ENCODE peak calls at places on chromosomes 13 and 19, in ten cellular contexts. E is thoracic aorta, S is SW480, L is hepatic stellate cell, T is ACHN, D is mesothelial cell of epicardium, Z is breast epithelium, W is lung microvascular endothelial cell, K is RWPE1, G is MV-4-11. N is an unnamed sample.

GRCh38 chr13:46345866-46346265 is 41.2 kb downstream of the RUBCNL start:
- DNase-seq in E (no peak), S (no peak), L (no peak), T (no peak), D (no peak), Z (no peak), W (no peak), K (no peak), G (no peak), N (no peak)

GRCh38 chr13:87208636-87209035 is 462.5 kb upstream of the SLITRK5 start:
- DNase-seq in E (no peak), S (no peak), L (no peak), T (no peak), D (no peak), Z (no peak), W (no peak), K (no peak), G (no peak), N (no peak)

GRCh38 chr19:33199441-33200265 is 5.5 kb downstream of the LRP3 start:
- DNase-seq in E (no peak), S (no peak), L (no peak), T (no peak), D (no peak), Z (no peak), W (no peak), K (no peak), G (peak; percentile 45), N (no peak)

GRCh38 chr19:35247526-35248309 is 1.1 kb upstream of the LSR start:
- DNase-seq in E (no peak), S (peak; percentile 99), L (no peak), T (peak; percentile 56), D (peak; percentile 88), Z (peak; percentile 86), W (no peak), K (peak; percentile 89), G (no peak), N (peak; percentile 75)

GRCh38 chr19:31548941-31549340 is 199.7 kb upstream of the TSHZ3 start:
- DNase-seq in E (no peak), S (peak; percentile 29), L (peak; percentile 21), T (peak; percentile 11), D (no peak), Z (no peak), W (no peak), K (no peak), G (no peak), N (no peak)

GRCh38 chr19:32895384-32895783 is 25.8 kb upstream of the SLC7A9 start:
- DNase-seq in E (no peak), S (no peak), L (no peak), T (no peak), D (no peak), Z (no peak), W (no peak), K (no peak), G (no peak), N (no peak)

GRCh38 chr19:50567052-50567841 is 988 bp downstream of the LRRC4B start:
- DNase-seq in E (no peak), S (no peak), L (no peak), T (no peak), D (no peak), Z (no peak), W (no peak), K (no peak), G (no peak), N (no peak)

GRCh38 chr19:22607653-22608430 is 26.3 kb upstream of the ZNF492 start:
- DNase-seq in E (no peak), S (no peak), L (no peak), T (no peak), D (no peak), Z (no peak), W (no peak), K (no peak), G (no peak), N (no peak)

GRCh38 chr19:48511800-48512503 is at the start of gene LMTK3:
- DNase-seq in E (no peak), S (no peak), L (no peak), T (no peak), D (no peak), Z (no peak), W (no peak), K (peak; percentile 50), G (no peak), N (no peak)

GRCh38 chr13:109274188-109274821 is 512.1 kb downstream of the IRS2 start:
- DNase-seq in E (no peak), S (peak; percentile 75), L (peak; percentile 59), T (peak; percentile 9), D (no peak), Z (no peak), W (peak; percentile 44), K (peak; percentile 40), G (no peak), N (peak; percentile 28)

GRCh38 chr13:37226966-37227365 is 121.5 kb upstream of the CSNK1A1L start:
- DNase-seq in E (no peak), S (no peak), L (no peak), T (no peak), D (no peak), Z (no peak), W (no peak), K (peak; percentile 12), G (no peak), N (no peak)

GRCh38 chr13:98915563-98916348 is 62.1 kb downstream of the DOCK9 start:
- DNase-seq in E (no peak), S (no peak), L (no peak), T (no peak), D (no peak), Z (no peak), W (no peak), K (no peak), G (no peak), N (no peak)

GRCh38 chr19:33132425-33132824 is 511 bp downstream of the WDR88 start:
- DNase-seq in E (no peak), S (no peak), L (no peak), T (no peak), D (no peak), Z (no peak), W (no peak), K (no peak), G (no peak), N (no peak)

GRCh38 chr13:53138369-53139036 is 109.9 kb downstream of the OLFM4 start:
- DNase-seq in E (no peak), S (no peak), L (no peak), T (no peak), D (no peak), Z (no peak), W (no peak), K (no peak), G (no peak), N (no peak)

GRCh38 chr19:55493052-55493649 is 4.9 kb downstream of the SSC5D start:
- DNase-seq in E (no peak), S (no peak), L (peak; percentile 55), T (no peak), D (no peak), Z (no peak), W (no peak), K (no peak), G (no peak), N (no peak)

N was measured in HTR-8/SVneo.